ENCODE peak calls at places on chromosomes 3 and 15, in six cellular contexts. X is mesenchymal stem cell, M is IMR-90, N is H9, C is H1, O is trophoblast cell. A is an unnamed sample.

GRCh38 chr3:104614564-104614963 is 752.1 kb upstream of the ALCAM start:
- DNase-seq in X (no peak), M (no peak), N (no peak), C (no peak), O (no peak), A (no peak)

GRCh38 chr15:68318008-68318835 is 40.7 kb downstream of the FEM1B start:
- DNase-seq in X (no peak), M (no peak), N (no peak), C (no peak), O (no peak), A (no peak)

GRCh38 chr15:50438251-50438650 is 14.0 kb downstream of the USP8 start:
- DNase-seq in X (no peak), M (no peak), N (no peak), C (no peak), O (peak; percentile 75), A (no peak)

GRCh38 chr15:68817304-68818087 is 3.2 kb downstream of the ANP32A start:
- DNase-seq in X (peak; percentile 79), M (peak; percentile 58), N (no peak), C (peak; percentile 61), O (peak; percentile 64), A (peak; percentile 42)

GRCh38 chr3:23314981-23315805 is 112.1 kb downstream of the UBE2E2 start:
- DNase-seq in X (no peak), M (peak; percentile 20), N (no peak), C (no peak), O (peak; percentile 72), A (no peak)

GRCh38 chr3:177705976-177706866 is 508.9 kb upstream of the TBL1XR1 start:
- DNase-seq in X (no peak), M (no peak), N (no peak), C (no peak), O (no peak), A (no peak)

GRCh38 chr3:159158801-159159200 is 356.9 kb downstream of the MFSD1 start:
- DNase-seq in X (no peak), M (no peak), N (no peak), C (no peak), O (no peak), A (no peak)

GRCh38 chr15:81411056-81411455 is 37.0 kb upstream of the TMC3 start:
- DNase-seq in X (no peak), M (no peak), N (peak; percentile 49), C (no peak), O (no peak), A (no peak)

GRCh38 chr3:42511196-42511595 is 8.8 kb downstream of the VIPR1 start:
- DNase-seq in X (no peak), M (no peak), N (no peak), C (no peak), O (no peak), A (no peak)

GRCh38 chr3:123153821-123154323 is 47.9 kb upstream of the SEC22A start:
- DNase-seq in X (no peak), M (no peak), N (peak; percentile 18), C (peak; percentile 35), O (no peak), A (no peak)
- H3K23ac ChIP-seq in X (no peak overlapping the region), M (no peak overlapping the region), N (no peak overlapping the region), C (no peak overlapping the region), O (no peak overlapping the region), A (no peak overlapping the region)

GRCh38 chr3:94459167-94459566 is 396.3 kb downstream of the NSUN3 start:
- DNase-seq in X (no peak), M (no peak), N (no peak), C (no peak), O (no peak), A (no peak)
- H3K14ac ChIP-seq in X (no peak overlapping the region), M (no peak overlapping the region), N (no peak overlapping the region), C (no peak overlapping the region), O (no peak overlapping the region), A (no peak overlapping the region)

GRCh38 chr3:83354205-83354604 is 1592.8 kb upstream of the GBE1 start:
- DNase-seq in X (no peak), M (no peak), N (no peak), C (no peak), O (no peak), A (no peak)
- H4K8ac ChIP-seq in X (no peak overlapping the region), M (no peak overlapping the region), N (no peak overlapping the region), C (no peak overlapping the region), O (no peak overlapping the region), A (no peak overlapping the region)

DNA sequence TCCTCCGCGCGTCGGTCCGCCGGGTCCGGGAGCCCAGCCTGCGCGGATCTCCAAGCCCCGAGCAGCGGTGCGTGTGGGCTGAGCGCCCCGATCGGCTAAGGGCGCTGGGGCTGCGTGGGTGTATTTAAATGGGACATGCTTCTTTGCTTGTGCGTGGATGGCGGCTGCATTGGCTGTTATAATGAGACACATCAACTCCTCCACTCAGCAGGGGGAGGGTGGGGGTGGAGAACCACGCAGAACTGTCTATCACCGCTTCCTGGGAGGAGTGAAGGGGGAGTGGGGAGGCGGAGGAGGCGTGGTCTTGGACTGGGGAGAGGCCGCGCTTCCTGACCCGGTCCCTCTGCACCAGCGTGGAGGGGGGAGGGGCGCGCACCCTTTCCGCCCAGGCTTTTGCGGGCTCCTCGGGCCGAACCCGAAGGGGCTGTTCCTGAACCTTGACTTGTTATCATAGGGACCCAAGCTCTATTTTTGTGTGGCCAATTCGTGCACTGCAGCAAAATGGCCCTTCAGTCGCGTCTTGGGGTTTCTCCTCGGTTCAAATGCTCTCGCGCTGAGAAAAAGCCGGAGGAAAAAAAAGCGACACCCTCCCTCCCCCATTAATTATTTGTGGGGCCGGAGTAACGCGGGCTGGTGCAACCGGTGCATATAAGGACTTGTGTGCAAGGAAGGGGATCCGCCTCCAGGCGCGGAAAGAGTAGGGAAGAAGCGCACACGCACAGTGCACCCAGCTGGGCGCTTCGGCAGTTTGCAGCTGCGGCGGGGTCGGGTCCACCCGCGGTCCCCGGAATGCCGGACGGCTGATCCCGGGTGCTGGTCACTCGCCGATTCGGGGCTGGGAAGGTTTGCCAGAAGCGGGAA is at the start of gene TNIK:
- DNase-seq in X (peak; percentile 93), M (peak; percentile 89), N (peak; percentile 87), C (peak; percentile 85), O (peak; percentile 70), A (peak; percentile 68)
- H3K23ac ChIP-seq in X (peak within 1 kb of the TSS; percentile 34), M (peak within 1 kb of the TSS; percentile 89), N (no peak within 1 kb of the TSS), C (no peak within 1 kb of the TSS), O (peak within 1 kb of the TSS; percentile 38), A (peak within 1 kb of the TSS; percentile 38)

DNA sequence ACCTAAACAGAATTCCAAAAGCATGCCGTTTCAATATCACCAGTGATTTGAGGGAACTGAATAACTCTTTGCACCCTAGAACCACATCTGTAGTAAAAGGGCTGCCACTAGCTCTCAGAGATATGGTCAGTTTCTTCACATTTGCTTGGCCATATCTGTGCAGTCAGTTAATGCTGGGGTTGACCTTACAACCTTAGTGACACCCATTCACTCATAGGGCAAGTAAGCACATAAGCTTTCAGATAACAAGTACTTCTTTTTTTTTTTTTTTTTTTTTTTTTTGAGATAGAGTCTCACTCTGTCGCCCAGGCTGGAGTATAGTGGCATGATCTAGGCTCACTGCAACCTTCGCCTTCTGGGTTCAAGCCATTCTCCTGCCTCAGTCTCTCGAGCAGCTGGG is 20.4 kb upstream of the FSIP1 start:
- DNase-seq in X (no peak), M (no peak), N (no peak), C (no peak), O (no peak), A (no peak)
- H3K14ac ChIP-seq in X (no peak overlapping the region), M (no peak overlapping the region), N (no peak overlapping the region), C (no peak overlapping the region), O (no peak overlapping the region), A (no peak overlapping the region)

GRCh38 chr15:65305144-65305758 is 774 bp downstream of the RNU5B-1 start:
- DNase-seq in X (peak; percentile 99), M (no peak), N (no peak), C (no peak), O (no peak), A (no peak)

GRCh38 chr15:65302061-65302460 is 2.4 kb upstream of the RNU5B-1 start:
- DNase-seq in X (no peak), M (no peak), N (no peak), C (no peak), O (no peak), A (no peak)

GRCh38 chr15:65305776-65306175 is 1.3 kb downstream of the RNU5B-1 start:
- DNase-seq in X (peak; percentile 74), M (no peak), N (no peak), C (no peak), O (no peak), A (no peak)

GRCh38 chr15:65304393-65305143 is at the start of gene RNU5B-1:
- DNase-seq in X (peak; percentile 100), M (peak; percentile 98), N (peak; percentile 84), C (peak; percentile 81), O (peak; percentile 97), A (peak; percentile 84)

DNA sequence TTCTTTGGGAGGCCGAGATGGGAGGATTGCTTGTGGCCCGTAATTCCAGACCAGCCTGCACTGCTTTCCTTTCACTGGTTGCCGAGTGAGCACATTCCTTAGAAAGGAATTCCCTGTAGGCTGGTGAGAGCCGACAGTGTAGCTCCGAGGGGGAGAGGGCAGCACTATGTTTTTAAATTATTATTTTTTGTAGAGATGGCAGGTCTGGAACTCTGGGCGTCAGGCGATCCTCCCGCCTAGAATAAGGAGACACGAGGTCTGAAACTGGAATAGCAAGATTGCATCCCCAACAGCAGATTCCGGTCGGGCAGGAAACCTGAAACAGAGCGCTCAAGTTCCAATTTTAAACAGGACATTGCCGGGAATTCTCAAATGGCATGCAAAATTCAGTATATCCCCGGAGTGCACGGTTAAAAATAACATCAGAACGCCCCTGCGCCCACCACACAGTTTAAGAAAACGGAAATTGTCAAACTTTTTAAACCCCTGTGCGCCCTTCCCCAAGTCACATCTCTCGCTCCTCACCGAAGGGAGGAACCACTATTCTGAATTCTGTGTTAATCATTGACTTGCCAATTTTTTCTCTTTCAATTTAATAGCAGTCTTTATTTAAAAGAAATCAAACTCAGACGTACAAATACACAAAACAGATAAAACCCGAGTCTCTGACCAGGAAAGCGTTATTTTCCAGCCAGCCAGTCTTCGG is 637 bp upstream of the RNU5B-1 start:
- DNase-seq in X (peak; percentile 61), M (peak; percentile 43), N (peak; percentile 64), C (no peak), O (peak; percentile 77), A (peak; percentile 48)
- H4K8ac ChIP-seq in X (peak overlapping the region; percentile 35), M (peak overlapping the region; percentile 87), N (no peak overlapping the region), C (peak overlapping the region; percentile 83), O (peak overlapping the region; percentile 92), A (no peak overlapping the region)

GRCh38 chr15:65971741-65971995 is 102.4 kb downstream of the RAB11A start:
- DNase-seq in X (no peak), M (no peak), N (no peak), C (no peak), O (no peak), A (no peak)

GRCh38 chr15:65964792-65965433 is 95.6 kb downstream of the RAB11A start:
- DNase-seq in X (no peak), M (no peak), N (no peak), C (no peak), O (no peak), A (no peak)

GRCh38 chr15:65970937-65971740 is 101.8 kb downstream of the RAB11A start:
- DNase-seq in X (no peak), M (peak; percentile 2), N (no peak), C (no peak), O (no peak), A (no peak)

GRCh38 chr15:65969865-65970832 is 100.9 kb downstream of the RAB11A start:
- DNase-seq in X (no peak), M (no peak), N (no peak), C (no peak), O (no peak), A (no peak)
- H3K23ac ChIP-seq in X (no peak overlapping the region), M (no peak overlapping the region), N (no peak overlapping the region), C (no peak overlapping the region), O (no peak overlapping the region), A (no peak overlapping the region)

GRCh38 chr3:113721638-113722037 is 24.4 kb downstream of the NAA50 start:
- DNase-seq in X (no peak), M (no peak), N (no peak), C (no peak), O (no peak), A (no peak)
- H3K14ac ChIP-seq in X (no peak overlapping the region), M (no peak overlapping the region), N (no peak overlapping the region), C (no peak overlapping the region), O (no peak overlapping the region), A (no peak overlapping the region)

GRCh38 chr3:31770822-31771326 is 210.2 kb downstream of the OSBPL10 start:
- DNase-seq in X (peak; percentile 37), M (peak; percentile 41), N (no peak), C (no peak), O (peak; percentile 47), A (no peak)
- H4K8ac ChIP-seq in X (no peak overlapping the region), M (no peak overlapping the region), N (no peak overlapping the region), C (no peak overlapping the region), O (no peak overlapping the region), A (no peak overlapping the region)